ENCODE peak calls at places on chromosomes 12 and 14, in eight cellular contexts. O is H54, C is NCI-H774, Z is HEK293T, J is endodermal cell, T is ureter, X is PC-3, N is suprapubic skin. Y is an unnamed sample.

GRCh38 chr12:26465419-26466097 is 270.2 kb downstream of the SSPN start:
- DNase-seq in T (no peak), J (peak), O (no peak), C (no peak), Z (no peak), X (peak), N (no peak), Y (no peak)

GRCh38 chr14:51310453-51311074 is 70.5 kb downstream of the TMX1 start:
- DNase-seq in O (no peak), N (no peak), X (no peak), J (no peak), Z (no peak), T (no peak), C (no peak), Y (peak)

GRCh38 chr14:64844993-64845536 is 34.6 kb downstream of the SPTB start:
- DNase-seq in Z (no peak), J (no peak), C (no peak), X (no peak), O (no peak), T (no peak), N (no peak), Y (no peak)

GRCh38 chr14:50475460-50475859 is 56.9 kb downstream of the MAP4K5 start:
- DNase-seq in J (no peak), Z (no peak), X (peak), O (no peak), C (no peak), N (no peak), T (no peak), Y (no peak)

GRCh38 chr14:72291908-72292688 is 359.9 kb downstream of the RGS6 start:
- DNase-seq in Z (peak), N (no peak), J (peak), T (no peak), O (peak), X (peak), C (no peak), Y (peak)

GRCh38 chr14:99730876-99731351 is 46.8 kb downstream of the CYP46A1 start:
- DNase-seq in X (no peak), N (peak), J (no peak), C (no peak), Z (no peak), T (no peak), O (no peak), Y (no peak)

GRCh38 chr12:7994731-7995205 is 37.7 kb upstream of the FOXJ2 start:
- DNase-seq in Z (no peak), C (no peak), O (no peak), N (no peak), X (peak), J (peak), T (no peak), Y (peak)

GRCh38 chr12:5391638-5392037 is 40.3 kb upstream of the NTF3 start:
- DNase-seq in C (no peak), J (peak), O (no peak), T (no peak), X (no peak), Z (no peak), N (no peak), Y (peak)

GRCh38 chr12:92914170-92914569 is 14.9 kb downstream of the EEA1 start:
- DNase-seq in T (no peak), J (no peak), O (no peak), C (no peak), N (no peak), Z (no peak), X (no peak), Y (no peak)

GRCh38 chr14:78606111-78606510 is 435.9 kb downstream of the NRXN3 start:
- DNase-seq in J (no peak), N (no peak), T (no peak), Z (no peak), X (no peak), O (no peak), C (no peak), Y (peak)